ENCODE peak calls at places on chromosomes 13 and 19, in five cellular contexts. T, L, G, R and K are unnamed samples.

GRCh38 chr13:48144413-48145035 is 49.6 kb upstream of the MED4 start:
- DNase-seq in R (no peak), G (no peak), T (peak; percentile 26), L (peak; percentile 67), K (peak; percentile 13)

GRCh38 chr13:51034906-51035305 is 76.2 kb downstream of the C13orf42 start:
- DNase-seq in T (no peak), R (no peak), G (no peak), L (no peak), K (no peak)

GRCh38 chr19:10975374-10976036 is 14.7 kb downstream of the SMARCA4 start:
- DNase-seq in L (peak; percentile 64), T (peak; percentile 44), G (no peak), R (peak; percentile 67), K (peak; percentile 57)

GRCh38 chr19:39379865-39380399 is 11.0 kb downstream of the PAF1 start:
- DNase-seq in T (no peak), R (no peak), G (no peak), L (no peak), K (no peak)

GRCh38 chr13:37014609-37015008 is 14.0 kb downstream of the EXOSC8 start:
- DNase-seq in G (no peak), R (no peak), L (no peak), T (no peak), K (no peak)

GRCh38 chr13:51646041-51646670 is 61.9 kb downstream of the WDFY2 start:
- DNase-seq in R (no peak), L (no peak), T (no peak), G (no peak), K (no peak)

GRCh38 chr19:5225486-5226345 is 114.9 kb downstream of the PTPRS start:
- DNase-seq in R (no peak), T (no peak), G (peak; percentile 21), L (no peak), K (no peak)

GRCh38 chr13:114089751-114090400 is 42.5 kb downstream of the RASA3 start:
- DNase-seq in R (no peak), T (no peak), G (no peak), L (peak; percentile 50), K (no peak)

GRCh38 chr13:73248711-73249580 is 190.1 kb downstream of the KLF5 start:
- DNase-seq in R (peak; percentile 64), G (peak; percentile 29), T (peak; percentile 87), L (no peak), K (no peak)

GRCh38 chr19:23254141-23254910 is 4.1 kb upstream of the ZNF724 start:
- DNase-seq in T (no peak), G (no peak), R (no peak), L (no peak), K (no peak)

GRCh38 chr19:2041436-2041685 is 9.7 kb downstream of the MKNK2 start:
- DNase-seq in R (no peak), T (no peak), G (no peak), L (no peak), K (no peak)

GRCh38 chr19:1854542-1855039 is 6.3 kb upstream of the REXO1 start:
- DNase-seq in L (no peak), R (no peak), G (no peak), T (no peak), K (no peak)

GRCh38 chr19:48290341-48290922 is 20.6 kb downstream of the ZNF114 start:
- DNase-seq in L (no peak), G (peak; percentile 28), T (no peak), R (no peak), K (peak; percentile 81)

GRCh38 chr19:2720777-2721569 is at the start of gene DIRAS1:
- DNase-seq in T (no peak), R (no peak), L (no peak), G (peak; percentile 52), K (no peak)

GRCh38 chr19:41554902-41555301 is 21.1 kb upstream of the CEACAM21 start:
- DNase-seq in G (no peak), R (no peak), T (no peak), L (peak; percentile 38), K (no peak)

GRCh38 chr13:46389985-46390384 is 2.9 kb upstream of the RUBCNL start:
- DNase-seq in T (peak; percentile 41), R (no peak), G (no peak), L (no peak), K (peak; percentile 26)

GRCh38 chr19:34282611-34283519 is 28.5 kb downstream of the GARRE1 start:
- DNase-seq in R (peak; percentile 29), T (peak; percentile 36), G (no peak), L (no peak), K (no peak)

GRCh38 chr19:41307954-41308449 is 2.0 kb upstream of the CCDC97 start:
- DNase-seq in T (no peak), R (no peak), G (no peak), L (no peak), K (no peak)

GRCh38 chr13:113848431-113849260 is 15.2 kb downstream of the GAS6 start:
- DNase-seq in G (no peak), L (peak; percentile 42), T (peak; percentile 12), R (peak; percentile 71), K (no peak)

GRCh38 chr19:19549804-19550453 is 11.9 kb downstream of the CILP2 start:
- DNase-seq in G (no peak), T (no peak), L (no peak), R (no peak), K (no peak)

GRCh38 chr13:31046711-31047279 is 114.3 kb downstream of the TEX26 start:
- DNase-seq in L (no peak), T (no peak), G (peak; percentile 57), R (no peak), K (peak; percentile 20)

GRCh38 chr19:48598996-48599626 is 7.4 kb upstream of the SPACA4 start:
- DNase-seq in T (no peak), R (no peak), L (no peak), G (no peak), K (no peak)

GRCh38 chr13:66234159-66234558 is 996.0 kb downstream of the PCDH9 start:
- DNase-seq in G (no peak), L (no peak), T (no peak), R (no peak), K (no peak)

DNA sequence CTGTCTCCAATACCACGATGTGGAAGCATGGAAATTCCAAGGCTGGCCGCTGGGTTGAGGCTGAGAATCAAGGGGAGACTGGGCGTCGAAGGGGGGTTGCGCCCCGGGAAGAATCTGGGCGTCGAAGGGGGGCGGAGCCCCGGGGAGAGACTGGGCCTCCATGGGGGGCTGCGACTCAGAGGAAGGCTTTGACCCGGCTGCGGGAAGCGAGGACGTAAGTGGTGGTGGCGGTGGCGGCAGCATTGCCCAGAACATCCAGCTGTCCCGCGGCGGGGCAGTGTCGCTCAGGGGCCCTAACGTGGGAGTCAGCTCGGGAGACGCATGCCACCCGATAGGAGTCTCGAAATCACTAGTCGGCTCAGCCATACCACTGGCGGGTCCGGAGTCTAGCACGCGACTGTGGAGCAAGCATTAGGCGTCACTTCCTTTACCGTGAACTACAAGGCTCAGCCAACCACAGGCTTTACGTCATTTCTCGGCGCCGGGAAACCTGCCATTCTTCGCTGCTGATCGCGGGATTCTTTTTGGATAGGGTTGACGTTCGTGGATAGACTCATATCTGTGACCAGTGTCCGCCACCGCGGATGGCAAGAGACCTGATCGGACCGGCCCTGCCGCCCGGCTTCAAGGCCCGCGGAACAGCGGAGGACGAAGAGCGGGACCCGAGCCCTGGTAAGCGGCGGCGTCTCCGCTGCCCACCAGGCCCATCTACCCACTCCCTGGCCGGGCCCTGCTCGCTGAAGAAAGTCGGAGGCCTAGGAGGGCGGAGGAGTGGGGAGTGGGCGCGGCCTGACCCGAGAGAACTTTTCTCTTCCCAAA is at the start of the genes GPALPP1 and NUFIP1:
- DNase-seq in L (peak; percentile 94), T (peak; percentile 91), R (peak; percentile 94), G (peak; percentile 99), K (peak; percentile 93)
- TF ChIP-seq CTCF in L (no peak), T (no peak), R (no peak), G (no peak), K (no peak)

GRCh38 chr13:21016487-21016886 is 44.9 kb downstream of the LATS2 start:
- DNase-seq in G (no peak), T (no peak), R (no peak), L (no peak), K (no peak)

GRCh38 chr13:21013682-21014038 is 47.7 kb downstream of the LATS2 start:
- DNase-seq in T (no peak), R (no peak), G (no peak), L (no peak), K (no peak)

GRCh38 chr13:21014666-21015170 is 46.7 kb downstream of the LATS2 start:
- DNase-seq in T (peak; percentile 27), L (no peak), G (no peak), R (no peak), K (peak; percentile 83)

GRCh38 chr13:21014139-21014665 is 47.2 kb downstream of the LATS2 start:
- DNase-seq in R (no peak), L (no peak), G (no peak), T (no peak), K (no peak)

GRCh38 chr13:21015284-21015683 is 46.1 kb downstream of the LATS2 start:
- DNase-seq in R (no peak), T (no peak), L (no peak), G (no peak), K (peak; percentile 33)
- H3K4me3 ChIP-seq in R (no peak overlapping the region), T (no peak overlapping the region), L (no peak overlapping the region), G (no peak overlapping the region), K (no peak overlapping the region)

GRCh38 chr19:35542209-35542608 is 3.2 kb upstream of the TMEM147 start:
- DNase-seq in T (no peak), G (no peak), R (no peak), L (no peak), K (no peak)

GRCh38 chr19:35543280-35544109 is 1.9 kb upstream of the TMEM147 start:
- DNase-seq in R (no peak), L (no peak), T (no peak), G (no peak), K (no peak)

GRCh38 chr19:35545855-35546381 is 492 bp downstream of the TMEM147 start:
- DNase-seq in T (peak; percentile 32), L (no peak), R (peak; percentile 42), G (no peak), K (no peak)

GRCh38 chr19:35545001-35545854 is at the start of gene TMEM147:
- DNase-seq in R (peak; percentile 94), L (peak; percentile 92), G (peak; percentile 97), T (peak; percentile 93), K (peak; percentile 89)

DNA sequence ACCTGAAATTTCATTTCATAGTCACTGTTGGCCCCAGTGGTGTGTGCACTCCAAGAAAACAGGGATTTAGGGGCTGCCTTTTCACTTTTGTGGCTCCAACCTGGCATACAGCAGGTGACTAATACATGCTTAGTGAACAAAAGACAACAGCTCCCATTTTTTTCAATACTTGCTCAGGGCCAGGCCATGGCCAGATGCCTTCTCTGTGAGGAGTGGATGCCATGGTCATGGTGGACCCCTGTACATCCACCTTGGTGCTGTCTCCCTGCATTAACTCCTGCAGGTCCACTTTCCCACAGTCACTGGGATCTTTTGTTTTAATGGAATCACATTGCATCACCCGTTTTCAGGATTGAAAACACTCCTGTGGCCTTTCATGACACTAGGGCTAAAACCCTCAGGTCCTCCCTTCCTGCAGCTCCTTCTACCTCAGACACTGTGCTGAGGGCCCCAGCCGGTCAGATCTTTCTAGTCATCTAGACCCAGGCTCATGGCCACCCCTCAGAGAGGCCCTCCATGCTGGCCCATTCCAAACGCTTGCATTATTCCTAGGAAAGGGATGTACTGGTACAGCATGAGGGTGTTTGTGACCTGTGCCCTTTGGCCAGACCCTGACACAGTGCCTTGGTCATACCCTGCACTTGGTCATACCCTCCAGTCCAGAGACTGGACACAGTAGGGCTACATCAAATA is 1.2 kb upstream of the TMEM147 start:
- DNase-seq in L (no peak), R (no peak), G (no peak), T (no peak), K (no peak)
- TF ChIP-seq CTCF in L (no peak), R (no peak), G (no peak), T (no peak), K (no peak)

GRCh38 chr19:17606786-17607185 is 51.3 kb downstream of the COLGALT1 start:
- DNase-seq in R (no peak), G (no peak), L (no peak), T (no peak), K (no peak)
- H3K4me3 ChIP-seq in R (peak overlapping the region; percentile 51), G (peak overlapping the region; percentile 39), L (peak overlapping the region; percentile 46), T (no peak overlapping the region), K (no peak overlapping the region)

GRCh38 chr19:27909861-27910260 is 1303.1 kb downstream of the UQCRFS1 start:
- DNase-seq in L (no peak), T (no peak), G (no peak), R (no peak), K (no peak)
- TF ChIP-seq CTCF in L (no peak), T (no peak), G (no peak), R (no peak), K (no peak)